ENCODE peak calls at places on chromosomes 2 and 18, in seven cellular contexts. U is T-helper 1 cell, X is fibroblast of the conjunctiva, L is fibroblast of lung, V is GDM1, N is suprapubic skin, T is left lung. Q is an unnamed sample.

GRCh38 chr2:113218283-113219091 is 44.7 kb downstream of the PSD4 start:
- DNase-seq in U (no peak), N (no peak), T (no peak), V (no peak), L (peak), X (no peak), Q (no peak)

GRCh38 chr18:58965291-58965929 is 100.7 kb downstream of the ZNF532 start:
- DNase-seq in V (no peak), N (no peak), L (no peak), U (no peak), X (no peak), T (no peak), Q (no peak)

GRCh38 chr2:47179325-47179724 is 24.2 kb upstream of the STPG4 start:
- DNase-seq in N (no peak), X (no peak), U (no peak), L (no peak), T (no peak), V (peak), Q (no peak)

GRCh38 chr2:12152888-12153287 is 406.5 kb downstream of the LPIN1 start:
- DNase-seq in U (no peak), X (no peak), T (no peak), L (no peak), V (no peak), N (no peak), Q (no peak)

GRCh38 chr2:31067259-31067658 is 71.0 kb downstream of the GALNT14 start:
- DNase-seq in U (no peak), L (no peak), X (no peak), V (no peak), T (no peak), N (no peak), Q (no peak)

GRCh38 chr2:178324072-178324471 is 126.9 kb downstream of the PRKRA start:
- DNase-seq in V (no peak), T (no peak), N (no peak), L (no peak), U (no peak), X (no peak), Q (no peak)

GRCh38 chr2:201768918-201769317 is 11.8 kb downstream of the ALS2 start:
- DNase-seq in L (peak), X (no peak), T (no peak), U (no peak), V (no peak), N (no peak), Q (no peak)

GRCh38 chr2:42523341-42523740 is 29.6 kb upstream of the KCNG3 start:
- DNase-seq in X (no peak), L (no peak), N (no peak), U (no peak), T (no peak), V (no peak), Q (no peak)

GRCh38 chr18:45839415-45840395 is 14.2 kb downstream of the SIGLEC15 start:
- DNase-seq in L (peak), T (no peak), V (peak), N (no peak), X (peak), U (no peak), Q (no peak)

GRCh38 chr2:127415593-127416485 is 2.4 kb upstream of the PROC start:
- DNase-seq in V (peak), N (peak), T (peak), U (peak), X (no peak), L (peak), Q (peak)

GRCh38 chr2:71503827-71504226 is 50.5 kb downstream of the DYSF start:
- DNase-seq in T (no peak), N (no peak), V (no peak), X (no peak), U (no peak), L (peak), Q (no peak)

GRCh38 chr2:198615972-198616371 is 811.6 kb downstream of the PLCL1 start:
- DNase-seq in T (no peak), V (no peak), U (no peak), L (peak), X (no peak), N (no peak), Q (no peak)

GRCh38 chr2:101820519-101820918 is 123.0 kb downstream of the MAP4K4 start:
- DNase-seq in N (no peak), T (no peak), X (no peak), V (no peak), L (peak), U (no peak), Q (no peak)

GRCh38 chr2:29064746-29065478 is 9.4 kb downstream of the PCARE start:
- DNase-seq in X (no peak), U (no peak), T (no peak), L (no peak), V (no peak), N (no peak), Q (no peak)

GRCh38 chr2:8086796-8087479 is 594.9 kb upstream of the ID2 start:
- DNase-seq in U (no peak), X (peak), L (peak), V (no peak), N (no peak), T (no peak), Q (no peak)

GRCh38 chr2:134070281-134070731 is 183.6 kb upstream of the MGAT5 start:
- DNase-seq in V (no peak), X (no peak), U (no peak), T (no peak), N (no peak), L (peak), Q (no peak)

GRCh38 chr18:26928669-26929313 is 63.3 kb upstream of the AQP4 start:
- DNase-seq in T (no peak), U (no peak), V (no peak), L (no peak), N (no peak), X (no peak), Q (no peak)

GRCh38 chr18:59957957-59958356 is 58.2 kb downstream of the PMAIP1 start:
- DNase-seq in L (peak), X (peak), U (no peak), V (peak), T (no peak), N (no peak), Q (peak)

GRCh38 chr2:240559271-240559670 is 886 bp upstream of the DUSP28 start:
- DNase-seq in T (no peak), U (no peak), N (no peak), V (no peak), L (no peak), X (no peak), Q (no peak)